ENCODE peak calls at places on chromosomes 2 and 18, in nine cellular contexts. One of them, this sample, is unnamed. For H3K9me2 and H3K4me1, the result is how much of the 10 kb centered on the place peaks cover.

GRCh38 chr18:48342588-48342987 is 66.6 kb downstream of the ZBTB7C start:
- DNase-seq in PC-9: no peak
- DNase-seq in GM23248: no peak
- DNase-seq in MM.1S: no peak
- DNase-seq in GM23338: no peak
- DNase-seq in HCT116: no peak
- DNase-seq in OCI-LY7: no peak
- DNase-seq in SK-N-SH: no peak
- DNase-seq in Karpas-422: no peak
- DNase-seq in this sample: no peak

GRCh38 chr2:200310545-200310971 is 4.1 kb downstream of the SPATS2L start:
- DNase-seq in PC-9: peak
- DNase-seq in GM23248: peak
- DNase-seq in MM.1S: no peak
- DNase-seq in GM23338: peak
- DNase-seq in HCT116: no peak
- DNase-seq in OCI-LY7: no peak
- DNase-seq in SK-N-SH: no peak
- DNase-seq in Karpas-422: no peak
- DNase-seq in this sample: no peak

GRCh38 chr2:232437130-232437620 is 18.8 kb upstream of the ALPI start:
- DNase-seq in PC-9: no peak
- DNase-seq in GM23248: no peak
- DNase-seq in MM.1S: no peak
- DNase-seq in GM23338: no peak
- DNase-seq in HCT116: no peak
- DNase-seq in OCI-LY7: no peak
- DNase-seq in SK-N-SH: peak
- DNase-seq in Karpas-422: no peak
- DNase-seq in this sample: no peak

GRCh38 chr18:11676867-11677266 is 12.2 kb upstream of the GNAL start:
- DNase-seq in PC-9: no peak
- DNase-seq in GM23248: peak
- DNase-seq in MM.1S: no peak
- DNase-seq in GM23338: no peak
- DNase-seq in HCT116: no peak
- DNase-seq in OCI-LY7: no peak
- DNase-seq in SK-N-SH: no peak
- DNase-seq in Karpas-422: no peak
- DNase-seq in this sample: no peak

GRCh38 chr2:222518570-222519381 is 94.4 kb downstream of the SGPP2 start:
- DNase-seq in PC-9: peak
- DNase-seq in GM23248: peak
- DNase-seq in MM.1S: no peak
- DNase-seq in GM23338: peak
- DNase-seq in HCT116: peak
- DNase-seq in OCI-LY7: no peak
- DNase-seq in SK-N-SH: no peak
- DNase-seq in Karpas-422: no peak
- DNase-seq in this sample: peak

GRCh38 chr2:95347681-95348608 is 50.8 kb downstream of the KCNIP3 start:
- DNase-seq in PC-9: no peak
- DNase-seq in GM23248: no peak
- DNase-seq in MM.1S: no peak
- DNase-seq in GM23338: no peak
- DNase-seq in HCT116: no peak
- DNase-seq in OCI-LY7: no peak
- DNase-seq in SK-N-SH: no peak
- DNase-seq in Karpas-422: no peak
- DNase-seq in this sample: no peak

GRCh38 chr18:76518543-76519155 is 23.6 kb upstream of the ZNF516 start:
- DNase-seq in PC-9: no peak
- DNase-seq in GM23248: peak
- DNase-seq in MM.1S: no peak
- DNase-seq in GM23338: peak
- DNase-seq in HCT116: no peak
- DNase-seq in OCI-LY7: no peak
- DNase-seq in SK-N-SH: no peak
- DNase-seq in Karpas-422: peak
- DNase-seq in this sample: peak

GRCh38 chr2:60661073-60661738 is 94.9 kb upstream of the PAPOLG start:
- DNase-seq in PC-9: no peak
- DNase-seq in GM23248: no peak
- DNase-seq in MM.1S: no peak
- DNase-seq in GM23338: no peak
- DNase-seq in HCT116: no peak
- DNase-seq in OCI-LY7: peak
- DNase-seq in SK-N-SH: no peak
- DNase-seq in Karpas-422: peak
- DNase-seq in this sample: no peak

GRCh38 chr2:10091182-10091932 is 11.1 kb upstream of the CYS1 start:
- DNase-seq in PC-9: no peak
- DNase-seq in GM23248: no peak
- DNase-seq in MM.1S: no peak
- DNase-seq in GM23338: peak
- DNase-seq in HCT116: no peak
- DNase-seq in OCI-LY7: no peak
- DNase-seq in SK-N-SH: no peak
- DNase-seq in Karpas-422: no peak
- DNase-seq in this sample: no peak

GRCh38 chr18:5296706-5297320 is 1.3 kb upstream of the ZBTB14 start:
- DNase-seq in PC-9: peak
- DNase-seq in GM23248: peak
- DNase-seq in MM.1S: peak
- DNase-seq in GM23338: peak
- DNase-seq in HCT116: peak
- DNase-seq in OCI-LY7: peak
- DNase-seq in SK-N-SH: peak
- DNase-seq in Karpas-422: peak
- DNase-seq in this sample: peak

GRCh38 chr2:227191367-227191766 is 26.9 kb downstream of the COL4A3 start:
- DNase-seq in PC-9: no peak
- DNase-seq in GM23248: peak
- DNase-seq in MM.1S: no peak
- DNase-seq in GM23338: peak
- DNase-seq in HCT116: peak
- DNase-seq in OCI-LY7: no peak
- DNase-seq in SK-N-SH: no peak
- DNase-seq in Karpas-422: no peak
- DNase-seq in this sample: no peak

GRCh38 chr2:174603280-174603679 is 5.7 kb upstream of the WIPF1 start:
- DNase-seq in PC-9: no peak
- DNase-seq in GM23248: peak
- DNase-seq in MM.1S: peak
- DNase-seq in GM23338: peak
- DNase-seq in HCT116: peak
- DNase-seq in OCI-LY7: peak
- DNase-seq in SK-N-SH: peak
- DNase-seq in Karpas-422: peak
- DNase-seq in this sample: no peak
- H3K9me2 ChIP-seq in PC-9: under half
- H3K9me2 ChIP-seq in GM23248: under half
- H3K9me2 ChIP-seq in MM.1S: under half
- H3K9me2 ChIP-seq in GM23338: under half
- H3K9me2 ChIP-seq in HCT116: under half
- H3K9me2 ChIP-seq in OCI-LY7: under half
- H3K9me2 ChIP-seq in SK-N-SH: under half
- H3K9me2 ChIP-seq in Karpas-422: under half
- H3K9me2 ChIP-seq in this sample: under half

GRCh38 chr18:34591920-34592444 is 118.1 kb upstream of the DTNA start:
- DNase-seq in PC-9: no peak
- DNase-seq in GM23248: no peak
- DNase-seq in MM.1S: no peak
- DNase-seq in GM23338: no peak
- DNase-seq in HCT116: no peak
- DNase-seq in OCI-LY7: no peak
- DNase-seq in SK-N-SH: no peak
- DNase-seq in Karpas-422: no peak
- DNase-seq in this sample: no peak
- H3K4me2 ChIP-seq in PC-9: no peak
- H3K4me2 ChIP-seq in GM23248: no peak
- H3K4me2 ChIP-seq in MM.1S: no peak
- H3K4me2 ChIP-seq in GM23338: no peak
- H3K4me2 ChIP-seq in HCT116: no peak
- H3K4me2 ChIP-seq in OCI-LY7: no peak
- H3K4me2 ChIP-seq in SK-N-SH: no peak
- H3K4me2 ChIP-seq in Karpas-422: no peak
- H3K4me2 ChIP-seq in this sample: no peak

GRCh38 chr18:58143391-58143790 is 99.4 kb downstream of the NEDD4L start:
- DNase-seq in PC-9: no peak
- DNase-seq in GM23248: no peak
- DNase-seq in MM.1S: no peak
- DNase-seq in GM23338: no peak
- DNase-seq in HCT116: no peak
- DNase-seq in OCI-LY7: no peak
- DNase-seq in SK-N-SH: peak
- DNase-seq in Karpas-422: no peak
- DNase-seq in this sample: peak

GRCh38 chr18:58136865-58137264 is 92.8 kb downstream of the NEDD4L start:
- DNase-seq in PC-9: no peak
- DNase-seq in GM23248: no peak
- DNase-seq in MM.1S: no peak
- DNase-seq in GM23338: no peak
- DNase-seq in HCT116: no peak
- DNase-seq in OCI-LY7: no peak
- DNase-seq in SK-N-SH: no peak
- DNase-seq in Karpas-422: no peak
- DNase-seq in this sample: no peak

GRCh38 chr18:58139627-58140026 is 95.6 kb downstream of the NEDD4L start:
- DNase-seq in PC-9: no peak
- DNase-seq in GM23248: no peak
- DNase-seq in MM.1S: no peak
- DNase-seq in GM23338: no peak
- DNase-seq in HCT116: no peak
- DNase-seq in OCI-LY7: no peak
- DNase-seq in SK-N-SH: no peak
- DNase-seq in Karpas-422: no peak
- DNase-seq in this sample: no peak

GRCh38 chr18:58144106-58144505 is 100.1 kb downstream of the NEDD4L start:
- DNase-seq in PC-9: no peak
- DNase-seq in GM23248: no peak
- DNase-seq in MM.1S: no peak
- DNase-seq in GM23338: no peak
- DNase-seq in HCT116: no peak
- DNase-seq in OCI-LY7: no peak
- DNase-seq in SK-N-SH: no peak
- DNase-seq in Karpas-422: no peak
- DNase-seq in this sample: no peak

GRCh38 chr18:58140366-58141325 is 96.6 kb downstream of the NEDD4L start:
- DNase-seq in PC-9: peak
- DNase-seq in GM23248: no peak
- DNase-seq in MM.1S: no peak
- DNase-seq in GM23338: no peak
- DNase-seq in HCT116: no peak
- DNase-seq in OCI-LY7: no peak
- DNase-seq in SK-N-SH: no peak
- DNase-seq in Karpas-422: no peak
- DNase-seq in this sample: no peak
- H3K4me1 ChIP-seq in PC-9: under half
- H3K4me1 ChIP-seq in GM23248: under half
- H3K4me1 ChIP-seq in MM.1S: under half
- H3K4me1 ChIP-seq in GM23338: under half
- H3K4me1 ChIP-seq in HCT116: under half
- H3K4me1 ChIP-seq in OCI-LY7: under half
- H3K4me1 ChIP-seq in SK-N-SH: under half
- H3K4me1 ChIP-seq in Karpas-422: under half
- H3K4me1 ChIP-seq in this sample: under half

DNA sequence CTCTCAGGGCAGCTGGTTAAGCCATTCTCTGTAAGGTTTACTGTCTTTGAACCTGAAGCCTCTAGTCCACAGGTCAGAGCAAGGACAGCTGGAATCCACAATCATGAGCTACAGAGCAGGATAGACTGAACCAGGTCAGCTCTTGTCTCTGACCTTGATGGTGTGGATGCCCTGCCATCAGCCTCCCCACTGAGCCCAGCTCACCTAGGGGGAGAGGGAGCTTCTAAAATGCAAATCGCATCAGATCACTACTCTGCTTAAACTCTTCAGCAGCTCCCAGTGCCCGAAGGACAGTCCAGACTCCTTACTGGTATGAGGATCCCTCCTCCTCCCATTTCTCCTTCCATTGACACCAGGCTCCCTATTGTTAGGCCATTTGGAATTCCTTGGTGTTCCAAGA is 255.3 kb upstream of the CCDC68 start:
- DNase-seq in PC-9: no peak
- DNase-seq in GM23248: no peak
- DNase-seq in MM.1S: no peak
- DNase-seq in GM23338: peak
- DNase-seq in HCT116: no peak
- DNase-seq in OCI-LY7: no peak
- DNase-seq in SK-N-SH: no peak
- DNase-seq in Karpas-422: no peak
- DNase-seq in this sample: no peak
- H3K9me2 ChIP-seq in PC-9: under half
- H3K9me2 ChIP-seq in GM23248: under half
- H3K9me2 ChIP-seq in MM.1S: under half
- H3K9me2 ChIP-seq in GM23338: under half
- H3K9me2 ChIP-seq in HCT116: under half
- H3K9me2 ChIP-seq in OCI-LY7: under half
- H3K9me2 ChIP-seq in SK-N-SH: under half
- H3K9me2 ChIP-seq in Karpas-422: under half
- H3K9me2 ChIP-seq in this sample: under half

GRCh38 chr2:45458909-45459563 is 152.0 kb downstream of the SRBD1 start:
- DNase-seq in PC-9: peak
- DNase-seq in GM23248: peak
- DNase-seq in MM.1S: no peak
- DNase-seq in GM23338: peak
- DNase-seq in HCT116: peak
- DNase-seq in OCI-LY7: peak
- DNase-seq in SK-N-SH: no peak
- DNase-seq in Karpas-422: no peak
- DNase-seq in this sample: peak
- H3K4me2 ChIP-seq in PC-9: peak
- H3K4me2 ChIP-seq in GM23248: peak
- H3K4me2 ChIP-seq in MM.1S: no peak
- H3K4me2 ChIP-seq in GM23338: no peak
- H3K4me2 ChIP-seq in HCT116: peak
- H3K4me2 ChIP-seq in OCI-LY7: peak
- H3K4me2 ChIP-seq in SK-N-SH: peak
- H3K4me2 ChIP-seq in Karpas-422: no peak
- H3K4me2 ChIP-seq in this sample: no peak

DNA sequence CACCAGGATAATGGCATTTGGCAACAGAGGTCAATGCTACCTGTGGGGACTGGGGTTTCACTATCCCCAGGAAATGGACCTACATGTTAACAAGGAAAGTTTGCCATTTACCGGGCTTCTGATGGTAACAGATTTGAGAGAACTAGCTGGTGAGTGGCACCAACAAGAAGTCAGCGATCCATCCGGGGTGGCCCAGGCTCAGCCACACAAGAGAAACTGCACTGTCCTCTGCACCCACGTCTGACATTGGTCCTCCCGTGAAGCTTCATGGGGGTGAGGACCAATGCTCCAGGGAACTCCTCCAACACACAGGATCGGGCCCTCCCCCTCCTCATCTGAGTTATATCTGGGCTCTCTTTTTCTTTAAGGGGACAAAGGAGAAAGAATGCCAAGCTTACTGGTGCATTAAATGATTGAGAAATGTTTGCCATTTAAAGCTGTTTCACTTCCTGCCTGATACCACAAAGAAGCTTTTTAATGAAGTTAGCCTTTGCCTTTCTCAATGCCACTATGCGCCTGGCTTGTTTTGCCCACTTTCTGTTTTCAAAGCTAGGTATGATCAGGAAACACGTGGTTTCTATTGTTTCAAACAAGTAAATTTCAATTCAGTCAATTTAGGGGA is 204.2 kb upstream of the ID2 start:
- DNase-seq in PC-9: peak
- DNase-seq in GM23248: no peak
- DNase-seq in MM.1S: peak
- DNase-seq in GM23338: no peak
- DNase-seq in HCT116: no peak
- DNase-seq in OCI-LY7: peak
- DNase-seq in SK-N-SH: no peak
- DNase-seq in Karpas-422: peak
- DNase-seq in this sample: no peak
- H3K4me1 ChIP-seq in PC-9: under half
- H3K4me1 ChIP-seq in GM23248: under half
- H3K4me1 ChIP-seq in MM.1S: under half
- H3K4me1 ChIP-seq in GM23338: under half
- H3K4me1 ChIP-seq in HCT116: under half
- H3K4me1 ChIP-seq in OCI-LY7: half or more
- H3K4me1 ChIP-seq in SK-N-SH: under half
- H3K4me1 ChIP-seq in Karpas-422: half or more
- H3K4me1 ChIP-seq in this sample: under half